ENCODE peak calls at places on chromosomes 6 and 20, in four cellular contexts. One of them, this sample, is unnamed.

GRCh38 chr6:116406678-116407345 is 36.1 kb downstream of the DSE start:
- DNase-seq in HepG2: no peak
- DNase-seq in K562: no peak
- DNase-seq in GM12878: no peak
- DNase-seq in this sample: no peak

GRCh38 chr6:136365781-136366354 is 76.2 kb upstream of the BCLAF1 start:
- DNase-seq in HepG2: no peak
- DNase-seq in K562: no peak
- DNase-seq in GM12878: no peak
- DNase-seq in this sample: no peak

GRCh38 chr6:36204068-36204753 is 7.7 kb downstream of the BRPF3 start:
- DNase-seq in HepG2: no peak
- DNase-seq in K562: no peak
- DNase-seq in GM12878: peak
- DNase-seq in this sample: no peak

GRCh38 chr6:4270799-4271198 is 135.4 kb upstream of the ECI2 start:
- DNase-seq in HepG2: no peak
- DNase-seq in K562: no peak
- DNase-seq in GM12878: no peak
- DNase-seq in this sample: no peak

GRCh38 chr6:44537306-44538049 is 150.0 kb downstream of the CDC5L start:
- DNase-seq in HepG2: no peak
- DNase-seq in K562: no peak
- DNase-seq in GM12878: no peak
- DNase-seq in this sample: no peak

GRCh38 chr20:2297352-2297717 is 1.5 kb downstream of the TGM3 start:
- DNase-seq in HepG2: no peak
- DNase-seq in K562: no peak
- DNase-seq in GM12878: no peak
- DNase-seq in this sample: peak

GRCh38 chr6:155473741-155474140 is 18.1 kb upstream of the NOX3 start:
- DNase-seq in HepG2: no peak
- DNase-seq in K562: no peak
- DNase-seq in GM12878: no peak
- DNase-seq in this sample: no peak

GRCh38 chr6:14857501-14857900 is 388.4 kb upstream of the JARID2 start:
- DNase-seq in HepG2: no peak
- DNase-seq in K562: no peak
- DNase-seq in GM12878: no peak
- DNase-seq in this sample: no peak

GRCh38 chr6:38681850-38682249 is 21.1 kb downstream of the GLO1 start:
- DNase-seq in HepG2: no peak
- DNase-seq in K562: no peak
- DNase-seq in GM12878: no peak
- DNase-seq in this sample: no peak

GRCh38 chr6:106014930-106015329 is 71.2 kb upstream of the PRDM1 start:
- DNase-seq in HepG2: no peak
- DNase-seq in K562: no peak
- DNase-seq in GM12878: no peak
- DNase-seq in this sample: no peak

GRCh38 chr20:62069741-62070216 is 4.1 kb upstream of the TAF4 start:
- DNase-seq in HepG2: no peak
- DNase-seq in K562: no peak
- DNase-seq in GM12878: no peak
- DNase-seq in this sample: no peak

GRCh38 chr6:118784641-118785164 is 109.2 kb upstream of the ASF1A start:
- DNase-seq in HepG2: peak
- DNase-seq in K562: no peak
- DNase-seq in GM12878: no peak
- DNase-seq in this sample: no peak

GRCh38 chr20:38181207-38181693 is 16.2 kb upstream of the TGM2 start:
- DNase-seq in HepG2: no peak
- DNase-seq in K562: no peak
- DNase-seq in GM12878: peak
- DNase-seq in this sample: no peak

GRCh38 chr6:16222826-16223225 is 15.6 kb upstream of the GMPR start:
- DNase-seq in HepG2: no peak
- DNase-seq in K562: no peak
- DNase-seq in GM12878: no peak
- DNase-seq in this sample: no peak

GRCh38 chr20:3082306-3082951 is 2.1 kb downstream of the AVP start:
- DNase-seq in HepG2: no peak
- DNase-seq in K562: no peak
- DNase-seq in GM12878: no peak
- DNase-seq in this sample: peak

GRCh38 chr6:57173056-57173885 is 1.1 kb downstream of the BAG2 start:
- DNase-seq in HepG2: peak
- DNase-seq in K562: peak
- DNase-seq in GM12878: no peak
- DNase-seq in this sample: no peak

GRCh38 chr20:62020935-62021701 is 44.6 kb downstream of the TAF4 start:
- DNase-seq in HepG2: no peak
- DNase-seq in K562: peak
- DNase-seq in GM12878: no peak
- DNase-seq in this sample: no peak

GRCh38 chr6:159307246-159307790 is 138.1 kb downstream of the FNDC1 start:
- DNase-seq in HepG2: no peak
- DNase-seq in K562: no peak
- DNase-seq in GM12878: no peak
- DNase-seq in this sample: no peak

GRCh38 chr6:32095338-32096086 is 13.6 kb downstream of the TNXB start:
- DNase-seq in HepG2: no peak
- DNase-seq in K562: no peak
- DNase-seq in GM12878: no peak
- DNase-seq in this sample: no peak

GRCh38 chr6:32096087-32096393 is 13.1 kb downstream of the TNXB start:
- DNase-seq in HepG2: no peak
- DNase-seq in K562: no peak
- DNase-seq in GM12878: no peak
- DNase-seq in this sample: no peak

GRCh38 chr6:32096394-32097258 is 12.5 kb downstream of the TNXB start:
- DNase-seq in HepG2: no peak
- DNase-seq in K562: no peak
- DNase-seq in GM12878: no peak
- DNase-seq in this sample: no peak

GRCh38 chr6:32089082-32089828 is 19.9 kb downstream of the TNXB start:
- DNase-seq in HepG2: peak
- DNase-seq in K562: no peak
- DNase-seq in GM12878: no peak
- DNase-seq in this sample: no peak

GRCh38 chr6:32092760-32093497 is 16.2 kb downstream of the TNXB start:
- DNase-seq in HepG2: no peak
- DNase-seq in K562: no peak
- DNase-seq in GM12878: no peak
- DNase-seq in this sample: no peak
- TF ChIP-seq CBFB in HepG2: no peak
- TF ChIP-seq CBFB in K562: no peak
- TF ChIP-seq CBFB in GM12878: no peak
- TF ChIP-seq CBFB in this sample: no peak

DNA sequence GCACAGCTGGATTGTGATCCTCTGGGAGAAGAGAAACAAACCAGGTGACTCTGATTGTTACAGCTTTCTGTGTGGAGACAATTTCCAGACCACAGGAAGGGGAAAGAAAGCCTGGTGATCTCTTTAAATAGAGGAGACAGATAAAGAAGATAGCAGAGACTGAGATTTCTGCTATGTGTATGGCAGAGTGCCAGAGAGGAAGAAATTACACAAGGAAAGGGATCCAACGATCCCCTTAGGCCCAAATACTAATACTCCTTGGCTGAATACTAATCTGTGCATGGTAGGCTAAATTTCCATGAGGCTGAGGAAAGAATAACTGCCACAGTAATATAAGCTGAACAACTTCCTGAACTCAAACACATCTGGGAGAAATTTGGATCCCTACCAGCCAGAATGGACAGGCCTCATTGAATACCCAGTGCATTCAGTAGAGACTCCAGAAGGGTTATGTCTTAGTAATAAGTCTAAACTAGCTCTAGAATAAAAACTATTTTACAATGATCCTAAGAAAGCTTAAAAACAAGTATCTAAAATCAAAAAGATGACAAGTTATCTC is 83.3 kb upstream of the TNFAIP3 start:
- DNase-seq in HepG2: no peak
- DNase-seq in K562: no peak
- DNase-seq in GM12878: no peak
- DNase-seq in this sample: no peak
- TF ChIP-seq CBFB in HepG2: no peak
- TF ChIP-seq CBFB in K562: no peak
- TF ChIP-seq CBFB in GM12878: no peak
- TF ChIP-seq CBFB in this sample: no peak

GRCh38 chr6:343960-344815 is 47.4 kb upstream of the IRF4 start:
- DNase-seq in HepG2: no peak
- DNase-seq in K562: no peak
- DNase-seq in GM12878: no peak
- DNase-seq in this sample: no peak
- TF ChIP-seq CBFB in HepG2: no peak
- TF ChIP-seq CBFB in K562: no peak
- TF ChIP-seq CBFB in GM12878: no peak
- TF ChIP-seq CBFB in this sample: no peak

GRCh38 chr6:70474751-70475150 is 61.4 kb downstream of the FAM135A start:
- DNase-seq in HepG2: peak
- DNase-seq in K562: peak
- DNase-seq in GM12878: no peak
- DNase-seq in this sample: no peak

DNA sequence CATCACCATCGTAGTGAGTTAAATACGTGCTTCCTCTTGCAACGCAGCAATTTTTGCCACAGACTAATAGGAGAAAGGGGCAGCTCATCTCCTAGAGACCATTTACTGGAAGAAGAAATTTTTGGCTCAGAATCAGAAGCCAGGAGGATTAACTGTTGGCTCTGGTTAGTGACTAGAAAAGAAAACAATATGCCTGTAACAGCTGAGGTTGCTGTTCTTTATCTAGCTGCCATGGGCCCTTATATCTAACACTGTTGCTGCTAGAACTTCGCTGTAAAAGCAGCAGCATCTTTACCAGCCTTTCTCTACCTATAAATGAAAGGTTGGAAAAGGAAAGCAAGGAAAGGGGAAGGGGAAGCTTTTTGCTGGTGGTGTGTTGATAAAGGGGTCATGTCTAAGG is 65.9 kb downstream of the FAM135A start:
- DNase-seq in HepG2: no peak
- DNase-seq in K562: no peak
- DNase-seq in GM12878: no peak
- DNase-seq in this sample: no peak
- TF ChIP-seq CBFB in HepG2: no peak
- TF ChIP-seq CBFB in K562: no peak
- TF ChIP-seq CBFB in GM12878: no peak
- TF ChIP-seq CBFB in this sample: no peak

GRCh38 chr20:4972506-4973251 is 28.6 kb downstream of the SLC23A2 start:
- DNase-seq in HepG2: no peak
- DNase-seq in K562: no peak
- DNase-seq in GM12878: no peak
- DNase-seq in this sample: no peak

GRCh38 chr20:4971064-4971463 is 30.2 kb downstream of the SLC23A2 start:
- DNase-seq in HepG2: no peak
- DNase-seq in K562: no peak
- DNase-seq in GM12878: no peak
- DNase-seq in this sample: no peak

GRCh38 chr20:4978050-4978918 is 23.0 kb downstream of the SLC23A2 start:
- DNase-seq in HepG2: no peak
- DNase-seq in K562: no peak
- DNase-seq in GM12878: no peak
- DNase-seq in this sample: no peak

GRCh38 chr20:4967752-4968477 is 33.4 kb downstream of the SLC23A2 start:
- DNase-seq in HepG2: peak
- DNase-seq in K562: no peak
- DNase-seq in GM12878: no peak
- DNase-seq in this sample: no peak

GRCh38 chr20:4973330-4974097 is 27.8 kb downstream of the SLC23A2 start:
- DNase-seq in HepG2: peak
- DNase-seq in K562: no peak
- DNase-seq in GM12878: peak
- DNase-seq in this sample: no peak
- TF ChIP-seq CBFB in HepG2: peak
- TF ChIP-seq CBFB in K562: no peak
- TF ChIP-seq CBFB in GM12878: peak
- TF ChIP-seq CBFB in this sample: no peak